ENCODE peak calls at places on chromosomes 3 and 15, in six cellular contexts. T, A, B, I, Q and E are unnamed samples.

GRCh38 chr15:81080946-81081345 is 53.1 kb upstream of the CFAP161 start:
- DNase-seq in T (no peak), A (no peak), B (no peak), I (no peak), Q (no peak), E (no peak)

GRCh38 chr3:113436794-113437193 is 4.5 kb downstream of the CFAP44 start:
- DNase-seq in T (no peak), A (no peak), B (peak), I (no peak), Q (no peak), E (no peak)

GRCh38 chr3:144843099-144843498 is 871.5 kb downstream of the DIPK2A start:
- DNase-seq in T (no peak), A (no peak), B (no peak), I (no peak), Q (no peak), E (no peak)

GRCh38 chr15:63918317-63918672 is 84.5 kb upstream of the HERC1 start:
- DNase-seq in T (peak), A (no peak), B (no peak), I (no peak), Q (no peak), E (no peak)

GRCh38 chr15:74032046-74032445 is 37.5 kb downstream of the PML start:
- DNase-seq in T (no peak), A (no peak), B (no peak), I (no peak), Q (no peak), E (no peak)

GRCh38 chr15:85684174-85684710 is 110.5 kb downstream of the KLHL25 start:
- DNase-seq in T (no peak), A (no peak), B (no peak), I (no peak), Q (no peak), E (no peak)

GRCh38 chr3:99879275-99879674 is 61.6 kb downstream of the CMSS1 start:
- DNase-seq in T (no peak), A (no peak), B (no peak), I (no peak), Q (no peak), E (no peak)

GRCh38 chr3:138440137-138440536 is 5.7 kb downstream of the ESYT3 start:
- DNase-seq in T (peak), A (no peak), B (no peak), I (peak), Q (no peak), E (no peak)

GRCh38 chr15:60077581-60078359 is 73.7 kb downstream of the FOXB1 start:
- DNase-seq in T (no peak), A (no peak), B (no peak), I (no peak), Q (no peak), E (no peak)

GRCh38 chr3:126945171-126945721 is 37.7 kb upstream of the PLXNA1 start:
- DNase-seq in T (no peak), A (no peak), B (no peak), I (no peak), Q (no peak), E (no peak)

GRCh38 chr3:109191431-109191830 is 54.9 kb downstream of the C3orf85 start:
- DNase-seq in T (no peak), A (no peak), B (no peak), I (no peak), Q (no peak), E (no peak)

GRCh38 chr15:85976986-85977385 is 102.7 kb upstream of the AGBL1 start:
- DNase-seq in T (no peak), A (no peak), B (no peak), I (no peak), Q (no peak), E (no peak)

GRCh38 chr15:75661041-75661778 is 13.5 kb downstream of the SNX33 start:
- DNase-seq in T (peak), A (peak), B (no peak), I (peak), Q (peak), E (no peak)
- H3K4me3 ChIP-seq in T (no peak), A (no peak), B (no peak), I (no peak), Q (no peak), E (no peak)

GRCh38 chr15:82681371-82681770 is 28.3 kb downstream of the AP3B2 start:
- DNase-seq in T (no peak), A (no peak), B (no peak), I (no peak), Q (no peak), E (no peak)
- H3K4me3 ChIP-seq in T (no peak), A (no peak), B (no peak), I (no peak), Q (peak), E (no peak)

GRCh38 chr3:46868301-46868700 is 5.1 kb upstream of the MYL3 start:
- DNase-seq in T (no peak), A (no peak), B (no peak), I (no peak), Q (no peak), E (no peak)
- H3K4me3 ChIP-seq in T (no peak), A (no peak), B (no peak), I (no peak), Q (no peak), E (no peak)

GRCh38 chr3:186361246-186361611 is 805 bp downstream of the DGKG start:
- DNase-seq in T (no peak), A (no peak), B (no peak), I (no peak), Q (no peak), E (no peak)

GRCh38 chr3:186362988-186363387 is 954 bp upstream of the DGKG start:
- DNase-seq in T (peak), A (no peak), B (no peak), I (no peak), Q (no peak), E (no peak)

GRCh38 chr3:186361612-186362408 is at the start of gene DGKG:
- DNase-seq in T (peak), A (peak), B (peak), I (peak), Q (peak), E (no peak)

GRCh38 chr3:186360779-186361178 is 1.3 kb downstream of the DGKG start:
- DNase-seq in T (peak), A (no peak), B (no peak), I (peak), Q (no peak), E (no peak)

DNA sequence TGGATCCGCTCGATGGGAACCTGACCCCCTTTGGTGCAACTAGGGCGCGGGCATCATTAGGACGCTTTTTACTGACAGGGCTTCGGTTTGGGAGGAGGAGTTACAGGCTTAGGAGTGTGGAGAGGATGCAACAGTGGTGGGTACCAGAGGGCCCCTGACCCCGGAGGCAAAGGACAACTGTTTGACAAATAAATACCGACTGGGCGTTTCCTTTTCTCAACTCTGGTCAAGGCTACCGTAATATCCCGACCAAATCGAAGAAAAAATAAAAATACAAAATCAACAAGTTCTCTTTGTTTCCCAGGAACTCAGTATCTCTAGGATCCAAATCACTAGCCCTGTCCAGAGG is 349 bp upstream of the DGKG start:
- DNase-seq in T (no peak), A (no peak), B (no peak), I (no peak), Q (no peak), E (no peak)
- H3K4me3 ChIP-seq in T (peak), A (peak), B (no peak), I (peak), Q (peak), E (no peak)

GRCh38 chr3:56411147-56411546 is 57.1 kb downstream of the ERC2 start:
- DNase-seq in T (no peak), A (no peak), B (no peak), I (no peak), Q (no peak), E (no peak)
- H3K4me3 ChIP-seq in T (no peak), A (no peak), B (no peak), I (no peak), Q (no peak), E (no peak)

GRCh38 chr3:33007776-33008175 is 56.3 kb downstream of the CCR4 start:
- DNase-seq in T (no peak), A (no peak), B (no peak), I (no peak), Q (no peak), E (no peak)
- H3K4me3 ChIP-seq in T (no peak), A (no peak), B (no peak), I (no peak), Q (no peak), E (no peak)